ENCODE peak calls at places on chromosomes 11 and 22, in ten cellular contexts. W is transverse colon, X is H1, R is GM23338, K is K562, O is prostate gland, T is breast epithelium, I is stomach, C is SK-N-SH, S is sigmoid colon. U is an unnamed sample.

GRCh38 chr11:70158201-70158600 is 44.9 kb upstream of the FADD start:
- DNase-seq in W (no peak), I (no peak), C (peak; percentile 58), R (peak; percentile 88), O (no peak), X (peak; percentile 19), K (peak; percentile 44), T (no peak), S (no peak), U (no peak)

GRCh38 chr11:107898270-107898669 is 30.0 kb upstream of the RAB39A start:
- DNase-seq in S (no peak), K (peak; percentile 11), X (no peak), W (no peak), R (peak; percentile 62), T (no peak), O (peak; percentile 5), C (peak; percentile 43), I (no peak), U (no peak)

GRCh38 chr11:86395061-86395551 is 20.4 kb downstream of the CCDC81 start:
- DNase-seq in C (no peak), X (no peak), T (no peak), W (no peak), I (no peak), K (no peak), O (peak; percentile 9), S (no peak), R (peak; percentile 46), U (no peak)

GRCh38 chr11:2818503-2818902 is 67.1 kb downstream of the CDKN1C start:
- DNase-seq in O (no peak), K (no peak), X (no peak), C (no peak), I (no peak), R (no peak), S (no peak), T (no peak), W (no peak), U (peak; percentile 41)

GRCh38 chr11:69869311-69869939 is 50.2 kb upstream of the FGF3 start:
- DNase-seq in R (no peak), X (no peak), T (no peak), W (no peak), S (peak; percentile 53), I (no peak), K (no peak), C (peak; percentile 10), O (no peak), U (peak; percentile 56)

GRCh38 chr22:49968313-49968830 is 7.8 kb downstream of the PIM3 start:
- DNase-seq in W (no peak), C (peak; percentile 33), R (no peak), T (peak; percentile 17), S (no peak), O (no peak), X (no peak), I (peak; percentile 34), K (no peak), U (peak; percentile 81)

GRCh38 chr22:46591890-46592289 is 28.3 kb upstream of the GRAMD4 start:
- DNase-seq in O (no peak), R (no peak), X (no peak), C (no peak), K (no peak), I (no peak), S (no peak), W (no peak), T (no peak), U (peak; percentile 76)

GRCh38 chr11:118694185-118694584 is 14.7 kb upstream of the TREH start:
- DNase-seq in X (no peak), C (no peak), S (no peak), W (no peak), T (no peak), K (no peak), O (no peak), I (no peak), R (no peak), U (no peak)

GRCh38 chr11:124618863-124619262 is 3.8 kb upstream of the TBRG1 start:
- DNase-seq in W (no peak), X (no peak), O (no peak), R (no peak), S (no peak), K (no peak), T (no peak), C (no peak), I (no peak), U (no peak)

GRCh38 chr11:125348704-125349635 is 147.1 kb downstream of the FEZ1 start:
- DNase-seq in R (peak; percentile 85), I (peak; percentile 54), K (peak; percentile 78), T (no peak), O (peak; percentile 32), W (peak; percentile 39), C (peak; percentile 87), S (peak; percentile 74), X (no peak), U (peak; percentile 75)

GRCh38 chr11:128483211-128483788 is 104.1 kb downstream of the ETS1 start:
- DNase-seq in R (no peak), O (no peak), S (no peak), W (no peak), I (no peak), X (no peak), C (no peak), T (no peak), K (no peak), U (no peak)

DNA sequence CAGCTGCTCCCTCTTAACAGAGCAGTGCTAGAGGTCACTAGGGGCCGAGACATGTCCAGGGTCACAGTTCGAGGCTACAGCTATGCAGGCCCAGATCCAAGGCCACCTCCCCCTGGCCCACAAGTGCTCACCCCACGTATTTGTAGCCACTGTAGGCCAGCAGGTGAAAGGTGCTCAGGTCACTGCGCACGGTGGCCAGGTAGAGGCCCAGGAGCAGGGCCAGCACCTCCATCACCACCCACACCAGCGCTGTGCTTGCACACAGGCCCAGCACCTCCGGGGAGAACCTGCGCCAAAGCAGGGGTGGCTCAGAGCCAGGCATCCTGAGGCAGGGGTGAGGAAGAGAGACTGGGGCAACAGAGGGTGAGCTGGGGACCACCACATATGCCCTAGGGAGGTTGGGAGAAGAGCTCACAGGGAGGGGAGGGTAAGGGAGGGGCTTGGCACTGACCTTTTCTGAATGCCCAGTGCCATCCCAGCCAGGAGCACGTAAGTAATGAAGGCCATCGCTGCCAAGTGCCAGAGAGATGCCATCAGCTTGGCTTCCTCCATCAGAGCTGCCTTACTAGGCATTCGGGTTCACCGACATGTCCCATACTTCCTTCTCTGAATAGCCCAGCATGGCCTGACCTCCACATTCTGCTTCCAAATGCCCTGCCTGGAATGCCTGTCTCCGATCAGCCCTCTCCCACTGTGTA is 3.5 kb downstream of the YIF1A start:
- DNase-seq in C (no peak), O (no peak), S (no peak), T (no peak), W (no peak), X (no peak), R (no peak), K (no peak), I (no peak), U (no peak)
- H3K4me1 ChIP-seq in C (peaks cover 53% of the 10 kb centered on the region), O (peaks cover 10% of the 10 kb centered on the region), S (peaks cover 30% of the 10 kb centered on the region), T (no peaks in the 10 kb centered on the region), W (peaks cover 30% of the 10 kb centered on the region), X (peaks cover 14% of the 10 kb centered on the region), R (peaks cover 22% of the 10 kb centered on the region), K (peaks cover 20% of the 10 kb centered on the region), I (peaks cover 30% of the 10 kb centered on the region), U (peaks cover 74% of the 10 kb centered on the region)

GRCh38 chr11:76762867-76763572 is 20.1 kb upstream of the TSKU start:
- DNase-seq in R (no peak), X (no peak), O (no peak), C (no peak), W (no peak), K (no peak), T (no peak), S (peak; percentile 53), I (no peak), U (peak; percentile 34)

GRCh38 chr11:76761959-76762358 is 21.2 kb upstream of the TSKU start:
- DNase-seq in W (no peak), S (peak; percentile 36), K (no peak), T (no peak), O (no peak), I (no peak), R (no peak), X (no peak), C (no peak), U (no peak)

GRCh38 chr11:76764941-76765340 is 18.2 kb upstream of the TSKU start:
- DNase-seq in W (no peak), C (no peak), R (no peak), X (no peak), S (no peak), K (no peak), O (no peak), T (no peak), I (no peak), U (peak; percentile 51)

GRCh38 chr11:76765863-76766350 is 17.2 kb upstream of the TSKU start:
- DNase-seq in O (no peak), C (no peak), K (no peak), T (no peak), W (no peak), S (no peak), I (no peak), X (no peak), R (no peak), U (peak; percentile 53)

GRCh38 chr11:76763573-76764348 is 19.4 kb upstream of the TSKU start:
- DNase-seq in I (no peak), C (no peak), X (no peak), W (no peak), S (no peak), K (no peak), T (peak; percentile 30), R (no peak), O (no peak), U (peak; percentile 41)
- TF ChIP-seq POLR2AphosphoS5 in I (no peak), C (no peak), X (no peak), W (no peak), S (peak; percentile 11), K (no peak), T (no peak), R (no peak), O (peak; percentile 67), U (no peak)

GRCh38 chr11:8265681-8266241 is 2.1 kb upstream of the LMO1 start:
- DNase-seq in R (peak; percentile 67), X (no peak), O (no peak), C (peak; percentile 81), T (no peak), I (no peak), W (no peak), K (no peak), S (peak; percentile 34), U (peak; percentile 54)
- H3K4me1 ChIP-seq in R (peaks cover 10% of the 10 kb centered on the region), X (peaks cover 7% of the 10 kb centered on the region), O (no peaks in the 10 kb centered on the region), C (peaks cover 64% of the 10 kb centered on the region), T (peaks cover 3% of the 10 kb centered on the region), I (peaks cover 29% of the 10 kb centered on the region), W (peaks cover 25% of the 10 kb centered on the region), K (no peaks in the 10 kb centered on the region), S (peaks cover 34% of the 10 kb centered on the region), U (peaks cover 8% of the 10 kb centered on the region)

DNA sequence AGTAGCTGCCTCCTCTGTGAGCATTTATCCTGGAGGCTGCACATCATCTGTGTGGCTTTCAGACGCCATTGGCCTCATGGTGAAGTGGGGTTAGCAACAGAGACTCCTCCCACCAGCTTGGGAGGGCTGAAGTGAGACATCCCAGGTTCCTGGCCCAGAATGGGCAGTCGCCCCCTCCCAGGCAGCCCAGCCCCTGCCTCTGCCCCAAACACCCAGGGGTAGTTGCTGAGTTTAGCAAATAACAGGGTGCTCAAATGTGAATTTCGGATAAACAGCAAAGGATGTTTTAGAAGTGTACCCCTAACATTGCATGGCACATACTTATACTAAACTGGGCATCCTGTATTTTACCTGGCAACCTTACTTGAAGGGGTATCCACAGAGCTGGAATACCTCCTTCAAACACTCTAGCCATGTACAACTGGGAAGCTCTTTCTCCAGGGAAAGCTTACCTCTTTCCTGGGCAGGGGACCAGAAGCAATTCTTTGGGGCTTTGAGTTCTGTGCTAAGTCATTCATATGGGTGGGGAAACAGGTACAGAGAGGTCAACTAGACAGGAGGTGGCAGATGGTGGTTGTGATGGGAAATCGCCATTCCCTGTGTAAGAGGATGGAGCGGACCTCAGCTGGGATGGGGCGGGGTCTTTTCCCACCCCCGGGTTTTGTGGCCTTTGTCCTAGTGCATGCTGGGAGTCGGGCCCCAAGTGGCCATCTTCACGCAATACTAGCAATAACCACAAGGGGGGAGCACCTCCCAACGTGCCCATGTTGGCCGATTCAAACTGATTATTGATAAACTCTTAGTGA is 19.3 kb downstream of the MTFP1 start:
- DNase-seq in R (peak; percentile 89), C (peak; percentile 86), O (no peak), I (peak; percentile 67), W (peak; percentile 48), S (no peak), X (peak; percentile 59), T (no peak), K (peak; percentile 79), U (no peak)
- TF ChIP-seq POLR2AphosphoS5 in R (peak; percentile 56), C (peak; percentile 60), O (peak; percentile 12), I (no peak), W (no peak), S (no peak), X (no peak), T (no peak), K (peak; percentile 88), U (no peak)

U was measured in spleen.